ENCODE peak calls at places on chromosomes 16 and 17, in six cellular contexts. A, H, Y, X, U and F are unnamed samples.

GRCh38 chr16:80105160-80105559 is 435.6 kb upstream of the DYNLRB2 start:
- DNase-seq in A (no peak), Y (no peak), X (peak), H (no peak), U (no peak), F (peak)

GRCh38 chr17:73307130-73307529 is 4.7 kb downstream of the CDC42EP4 start:
- DNase-seq in X (no peak), A (no peak), H (peak), U (peak), Y (no peak), F (no peak)

GRCh38 chr17:35947156-35947585 is 3.7 kb upstream of the LYZL6 start:
- DNase-seq in U (peak), H (no peak), Y (no peak), A (no peak), X (peak), F (peak)

GRCh38 chr16:27267037-27267677 is 1.4 kb downstream of the NSMCE1 start:
- DNase-seq in X (no peak), Y (no peak), U (no peak), H (no peak), A (no peak), F (no peak)

GRCh38 chr16:12927591-12927990 is 26.2 kb downstream of the SHISA9 start:
- DNase-seq in U (no peak), A (no peak), H (no peak), Y (no peak), X (no peak), F (no peak)

GRCh38 chr16:83808573-83809014 is 816 bp downstream of the HSBP1 start:
- DNase-seq in X (no peak), U (no peak), H (no peak), A (no peak), Y (no peak), F (no peak)

GRCh38 chr17:17971431-17972125 is 622 bp downstream of the TOM1L2 start:
- DNase-seq in Y (peak), X (peak), U (peak), A (peak), H (peak), F (no peak)

GRCh38 chr16:56950881-56951771 is 10.6 kb upstream of the CETP start:
- DNase-seq in A (no peak), H (peak), U (peak), Y (no peak), X (peak), F (peak)

GRCh38 chr16:3087243-3087791 is 11.8 kb downstream of the ZSCAN10 start:
- DNase-seq in U (peak), X (no peak), Y (peak), H (peak), A (peak), F (no peak)

GRCh38 chr17:40373324-40373723 is 8.8 kb upstream of the GJD3 start:
- DNase-seq in U (no peak), A (no peak), X (peak), H (no peak), Y (no peak), F (peak)

GRCh38 chr17:4607261-4607731 is 23.0 kb downstream of the SMTNL2 start:
- DNase-seq in H (no peak), U (peak), A (no peak), X (no peak), Y (peak), F (no peak)

GRCh38 chr16:75029854-75030253 is 31.0 kb downstream of the ZNRF1 start:
- DNase-seq in Y (no peak), U (no peak), H (no peak), X (peak), A (no peak), F (peak)

GRCh38 chr17:57963149-57963511 is 7.9 kb upstream of the CUEDC1 start:
- DNase-seq in X (no peak), U (no peak), Y (no peak), H (no peak), A (no peak), F (no peak)

GRCh38 chr16:26348095-26348494 is 656.3 kb downstream of the HS3ST4 start:
- DNase-seq in A (no peak), H (no peak), X (no peak), Y (no peak), U (no peak), F (no peak)

GRCh38 chr16:82630219-82630618 is 3.5 kb downstream of the CDH13 start:
- DNase-seq in A (no peak), X (peak), H (no peak), U (no peak), Y (no peak), F (peak)

GRCh38 chr17:48738803-48739526 is 10.4 kb upstream of the HOXB13 start:
- DNase-seq in U (no peak), H (no peak), A (no peak), X (no peak), Y (no peak), F (no peak)

GRCh38 chr16:67199011-67199807 is at the start of gene ELMO3:
- DNase-seq in A (no peak), X (no peak), Y (no peak), U (peak), H (no peak), F (no peak)
- H3K4me3 ChIP-seq in A (no peak), X (no peak), Y (no peak), U (no peak), H (no peak), F (no peak)

GRCh38 chr17:62703776-62704380 is 76.4 kb downstream of the MRC2 start:
- DNase-seq in A (peak), H (peak), U (peak), Y (peak), X (peak), F (peak)

GRCh38 chr17:62704381-62704971 is 77.0 kb downstream of the MRC2 start:
- DNase-seq in Y (peak), U (peak), H (no peak), X (peak), A (peak), F (peak)

GRCh38 chr17:62705781-62706597 is 78.5 kb downstream of the MRC2 start:
- DNase-seq in U (no peak), X (peak), Y (no peak), H (no peak), A (no peak), F (peak)

GRCh38 chr17:62706598-62707424 is 79.3 kb downstream of the MRC2 start:
- DNase-seq in X (no peak), Y (no peak), U (no peak), A (no peak), H (no peak), F (no peak)

DNA sequence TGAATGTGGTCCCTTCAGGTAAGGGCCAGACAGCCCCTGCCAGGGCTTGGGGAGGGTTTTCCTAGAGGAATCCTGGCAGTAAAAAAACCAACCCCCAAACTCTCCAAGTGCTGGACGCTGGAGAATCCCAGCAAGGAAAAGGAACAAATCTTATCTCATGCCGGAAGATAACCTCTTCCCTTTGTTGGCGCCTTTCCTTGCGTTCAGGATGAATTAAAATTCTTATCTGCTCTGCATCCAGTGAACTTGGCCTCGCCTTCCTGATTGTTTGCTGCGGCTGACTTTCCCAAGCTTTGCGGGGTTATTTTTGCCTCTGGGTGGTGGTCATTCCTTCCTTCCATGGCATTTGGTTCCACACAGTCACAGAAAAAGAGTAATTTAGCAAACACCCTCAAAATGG is 77.6 kb downstream of the MRC2 start:
- DNase-seq in H (no peak), A (no peak), Y (no peak), U (no peak), X (peak), F (no peak)
- H3K4me3 ChIP-seq in H (peak), A (no peak), Y (peak), U (no peak), X (no peak), F (peak)

GRCh38 chr17:385836-386144 is 33.2 kb upstream of the RPH3AL start:
- DNase-seq in X (no peak), H (no peak), U (no peak), Y (no peak), A (no peak), F (no peak)

GRCh38 chr17:388087-388486 is 35.5 kb upstream of the RPH3AL start:
- DNase-seq in Y (no peak), H (no peak), U (no peak), A (no peak), X (no peak), F (no peak)

GRCh38 chr17:385195-385835 is 32.7 kb upstream of the RPH3AL start:
- DNase-seq in U (peak), Y (peak), X (peak), H (peak), A (peak), F (no peak)

GRCh38 chr17:384622-385194 is 32.1 kb upstream of the RPH3AL start:
- DNase-seq in H (no peak), U (no peak), X (no peak), A (no peak), Y (no peak), F (no peak)

DNA sequence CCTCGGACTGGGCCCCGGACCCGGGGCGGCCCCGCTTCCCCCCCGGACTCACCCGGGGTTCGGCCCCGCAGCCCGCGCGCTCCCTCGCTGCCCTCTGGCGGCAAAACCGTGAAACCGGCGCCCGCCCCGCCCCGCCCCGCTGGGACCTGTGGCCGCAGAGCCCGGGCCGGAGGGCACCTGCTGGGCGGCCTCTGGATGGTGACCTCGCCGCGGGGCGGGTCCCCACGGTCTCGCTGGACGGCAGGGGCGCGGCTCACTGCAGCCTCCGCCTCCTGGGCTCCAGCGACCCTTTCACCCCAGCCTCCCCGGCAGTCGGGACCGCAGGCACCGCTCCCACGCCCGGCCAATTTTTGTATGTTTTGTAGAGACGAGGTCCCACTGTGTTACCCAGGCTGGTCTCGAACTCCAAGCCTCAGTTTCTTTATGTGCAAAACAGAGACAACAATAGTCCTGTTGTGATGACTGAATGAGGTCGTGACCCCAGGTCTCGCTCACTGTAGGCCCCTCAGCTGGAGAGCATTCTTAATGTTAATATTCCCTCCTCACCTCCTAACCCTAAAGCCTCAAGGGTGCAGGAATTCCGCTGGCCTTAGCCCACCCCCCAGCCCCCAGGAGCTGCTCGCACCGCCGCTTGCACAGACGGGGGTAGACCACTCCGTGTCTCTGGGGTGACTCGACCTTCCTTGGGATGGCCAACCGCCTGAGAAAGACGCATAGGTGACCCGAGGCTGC is 33.7 kb upstream of the RPH3AL start:
- DNase-seq in H (peak), X (peak), Y (peak), U (peak), A (peak), F (peak)
- H3K4me3 ChIP-seq in H (peak), X (no peak), Y (peak), U (peak), A (peak), F (no peak)

DNA sequence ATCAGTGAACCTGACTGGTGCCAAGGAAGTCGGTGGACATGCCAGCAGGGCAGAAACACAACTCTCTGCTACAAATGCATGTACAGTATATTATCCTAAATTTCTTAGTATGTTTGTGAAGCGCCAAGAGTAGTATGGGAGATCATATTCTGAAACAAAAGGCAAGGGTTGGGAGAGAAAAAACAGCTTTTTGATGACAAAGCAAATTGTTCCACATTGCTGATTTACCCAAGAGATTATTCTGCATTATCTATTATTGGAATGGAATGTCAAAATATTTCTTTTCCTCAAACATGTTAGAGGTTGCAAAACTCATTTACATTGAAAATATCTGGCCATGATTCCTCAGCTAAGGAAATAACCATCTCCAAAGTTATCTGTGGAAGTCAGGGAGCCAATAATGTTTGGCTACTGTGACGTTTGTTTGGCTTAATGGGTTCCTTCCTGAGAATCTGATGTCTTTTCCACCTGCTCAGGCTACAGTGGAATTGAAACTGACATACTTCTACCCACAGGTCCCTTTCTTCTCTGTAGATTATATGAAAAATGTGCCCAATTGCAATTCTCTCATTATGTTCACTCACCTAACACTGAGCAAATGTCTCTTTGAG is 221.0 kb upstream of the XYLT1 start:
- DNase-seq in H (no peak), U (no peak), A (no peak), Y (no peak), X (peak), F (no peak)
- H3K4me3 ChIP-seq in H (no peak), U (no peak), A (no peak), Y (no peak), X (no peak), F (no peak)

DNA sequence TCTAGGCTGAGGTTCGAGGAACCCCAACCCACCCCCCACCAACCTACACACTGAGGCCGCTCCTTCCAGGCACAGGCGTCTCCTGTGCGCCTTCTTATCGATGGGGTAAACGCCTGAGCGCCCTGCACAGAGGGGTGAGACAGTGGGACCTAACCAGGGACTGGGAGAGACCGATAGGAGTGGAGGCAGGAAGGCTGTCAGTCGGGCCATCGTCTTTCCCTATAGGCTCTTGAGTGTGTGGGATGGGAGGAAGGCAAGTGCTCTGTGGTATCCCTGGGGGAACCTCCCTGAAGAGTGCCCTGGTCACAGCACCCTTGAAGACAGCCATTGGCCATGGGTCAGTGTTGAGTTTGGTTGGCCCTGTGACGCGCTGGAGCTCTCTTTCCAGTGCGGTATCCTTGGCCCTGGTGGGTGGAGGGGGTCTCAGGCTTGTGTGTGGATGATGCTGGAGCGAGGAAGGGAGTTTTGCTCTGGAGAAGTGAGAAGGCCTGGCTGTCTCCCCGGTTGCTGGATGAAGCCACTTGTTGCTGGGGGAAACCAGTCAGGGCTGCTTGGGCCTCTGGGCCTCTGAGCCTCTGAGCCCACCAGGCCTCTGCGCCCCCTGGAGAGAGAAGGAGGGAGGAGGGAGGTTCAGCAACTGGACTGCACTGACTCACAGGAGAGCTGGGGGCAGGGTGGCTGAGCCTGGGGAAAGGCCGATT is 1.7 kb downstream of the GPRC5C start:
- DNase-seq in A (no peak), X (no peak), Y (no peak), U (peak), H (no peak), F (no peak)
- H3K4me3 ChIP-seq in A (peak), X (no peak), Y (peak), U (peak), H (peak), F (no peak)

GRCh38 chr17:42679001-42679491 is 2.3 kb upstream of the PLEKHH3 start:
- DNase-seq in U (peak), Y (peak), X (peak), H (no peak), A (peak), F (peak)
- H3K4me3 ChIP-seq in U (peak), Y (peak), X (no peak), H (peak), A (peak), F (peak)

DNA sequence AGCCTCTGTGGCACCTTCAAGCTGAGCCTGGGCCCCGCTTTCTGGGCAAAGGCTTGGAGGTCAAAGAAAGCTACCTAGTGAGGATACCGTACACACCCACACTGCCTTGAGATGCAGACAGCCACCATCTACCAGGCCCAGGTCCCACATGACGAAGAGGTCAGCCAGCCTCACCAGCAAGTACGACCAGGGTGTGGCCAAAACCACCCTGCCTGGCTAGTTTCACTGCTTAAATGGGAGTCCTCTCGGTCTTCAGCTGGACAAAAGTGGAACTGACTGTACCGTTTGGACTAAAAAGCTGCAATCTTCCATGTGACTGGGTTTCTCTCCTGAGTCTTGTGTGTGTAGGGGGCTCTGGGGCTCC is 21.6 kb downstream of the VASN start:
- DNase-seq in H (no peak), A (no peak), X (peak), Y (peak), U (no peak), F (peak)
- H3K4me3 ChIP-seq in H (no peak), A (no peak), X (no peak), Y (no peak), U (no peak), F (no peak)

GRCh38 chr17:43754947-43755346 is 3.6 kb downstream of the SOST start:
- DNase-seq in H (no peak), Y (no peak), X (no peak), A (no peak), U (no peak), F (no peak)
- H3K4me3 ChIP-seq in H (peak), Y (peak), X (no peak), A (no peak), U (no peak), F (no peak)

GRCh38 chr17:78174332-78174869 is 6.0 kb downstream of the SYNGR2 start:
- DNase-seq in H (peak), A (peak), X (no peak), U (peak), Y (peak), F (no peak)

GRCh38 chr17:78168906-78169793 is 769 bp downstream of the SYNGR2 start:
- DNase-seq in A (peak), X (peak), Y (peak), H (peak), U (peak), F (peak)

GRCh38 chr17:78173025-78173715 is 4.8 kb downstream of the SYNGR2 start:
- DNase-seq in U (no peak), H (no peak), Y (no peak), X (no peak), A (peak), F (no peak)

GRCh38 chr17:78172284-78173024 is 4.1 kb downstream of the SYNGR2 start:
- DNase-seq in A (peak), Y (peak), X (no peak), U (peak), H (peak), F (no peak)

DNA sequence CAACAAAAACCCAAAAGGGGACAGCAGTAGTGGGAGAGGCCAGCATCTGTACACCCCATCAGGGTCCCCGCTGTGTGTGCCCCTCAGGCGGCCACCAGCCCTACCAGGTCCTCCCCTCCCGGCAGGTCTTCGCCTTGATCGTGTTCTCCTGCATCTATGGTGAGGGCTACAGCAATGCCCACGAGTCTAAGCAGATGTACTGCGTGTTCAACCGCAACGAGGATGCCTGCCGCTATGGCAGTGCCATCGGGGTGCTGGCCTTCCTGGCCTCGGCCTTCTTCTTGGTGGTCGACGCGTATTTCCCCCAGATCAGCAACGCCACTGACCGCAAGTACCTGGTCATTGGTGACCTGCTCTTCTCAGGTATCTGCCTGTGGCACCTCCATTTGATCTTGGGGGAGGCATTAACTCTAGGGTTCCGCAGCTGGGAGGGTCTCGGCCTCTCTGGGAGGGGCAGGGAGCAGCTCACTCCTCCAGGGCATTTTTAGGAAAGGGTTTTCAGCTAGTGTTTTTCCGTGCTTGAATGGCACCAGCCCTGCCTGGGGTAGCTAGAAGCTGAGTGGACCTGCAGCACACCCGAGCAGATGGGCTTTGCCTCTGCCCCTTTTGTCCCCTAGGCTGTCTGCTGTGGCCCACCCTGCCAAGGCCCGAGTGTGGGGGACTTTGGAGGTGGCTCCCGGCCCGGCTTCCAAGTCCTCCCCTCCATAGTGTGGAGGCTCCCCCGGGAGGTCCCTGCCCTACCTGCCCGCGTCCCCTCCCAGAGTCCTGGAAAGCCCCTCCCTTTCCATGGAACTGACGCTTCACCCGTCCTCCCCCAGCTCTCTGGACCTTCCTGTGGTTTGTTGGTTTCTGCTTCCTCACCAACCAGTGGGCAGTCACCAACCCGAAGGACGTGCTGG is 2.6 kb downstream of the SYNGR2 start:
- DNase-seq in U (no peak), X (no peak), A (no peak), Y (no peak), H (no peak), F (no peak)
- H3K4me3 ChIP-seq in U (no peak), X (no peak), A (no peak), Y (peak), H (no peak), F (no peak)